ENCODE peak calls at places on chromosomes 12 and 14, in ten cellular contexts. One of them, this sample, is unnamed.

GRCh38 chr12:106771425-106771824 is 3.1 kb upstream of the RIC8B start:
- DNase-seq in NCI-H345: no peak
- DNase-seq in foreskin melanocyte: no peak
- DNase-seq in cardiac fibroblast: no peak
- DNase-seq in AG09309: no peak
- DNase-seq in stimulated activated naive CD8-positive, alpha-beta T cell treated with anti-CD3 and anti-CD28 coated beads, Interleukin-15, Interleukin-2, amounts not matched to agents 100 U/mL and 50 U/mL, for 24 hours: no peak
- DNase-seq in substantia nigra: no peak
- DNase-seq in iPS-NIHi11: no peak
- DNase-seq in hypothalamus: no peak
- DNase-seq in AG09319: no peak
- DNase-seq in this sample: no peak

GRCh38 chr12:1688086-1688710 is 2.7 kb upstream of the ADIPOR2 start:
- DNase-seq in hypothalamus: no peak
- DNase-seq in iPS-NIHi11: no peak
- DNase-seq in AG09309: no peak
- DNase-seq in cardiac fibroblast: no peak
- DNase-seq in stimulated activated naive CD8-positive, alpha-beta T cell treated with anti-CD3 and anti-CD28 coated beads, Interleukin-15, Interleukin-2, amounts not matched to agents 100 U/mL and 50 U/mL, for 24 hours: no peak
- DNase-seq in NCI-H345: no peak
- DNase-seq in substantia nigra: no peak
- DNase-seq in foreskin melanocyte: no peak
- DNase-seq in AG09319: no peak
- DNase-seq in this sample: no peak

GRCh38 chr12:120445911-120446909 is at the start of the genes GATC and TRIAP1:
- DNase-seq in NCI-H345: peak
- DNase-seq in cardiac fibroblast: peak
- DNase-seq in foreskin melanocyte: peak
- DNase-seq in hypothalamus: peak
- DNase-seq in AG09319: no peak
- DNase-seq in iPS-NIHi11: peak
- DNase-seq in AG09309: no peak
- DNase-seq in substantia nigra: peak
- DNase-seq in stimulated activated naive CD8-positive, alpha-beta T cell treated with anti-CD3 and anti-CD28 coated beads, Interleukin-15, Interleukin-2, amounts not matched to agents 100 U/mL and 50 U/mL, for 24 hours: peak
- DNase-seq in this sample: peak

GRCh38 chr14:63205850-63206249 is 1.6 kb downstream of the RHOJ start:
- DNase-seq in stimulated activated naive CD8-positive, alpha-beta T cell treated with anti-CD3 and anti-CD28 coated beads, Interleukin-15, Interleukin-2, amounts not matched to agents 100 U/mL and 50 U/mL, for 24 hours: no peak
- DNase-seq in hypothalamus: no peak
- DNase-seq in AG09309: no peak
- DNase-seq in AG09319: no peak
- DNase-seq in iPS-NIHi11: no peak
- DNase-seq in NCI-H345: no peak
- DNase-seq in cardiac fibroblast: peak
- DNase-seq in foreskin melanocyte: no peak
- DNase-seq in substantia nigra: no peak
- DNase-seq in this sample: no peak

GRCh38 chr14:75648066-75648838 is 12.4 kb downstream of the ERG28 start:
- DNase-seq in AG09319: peak
- DNase-seq in hypothalamus: no peak
- DNase-seq in NCI-H345: no peak
- DNase-seq in substantia nigra: no peak
- DNase-seq in cardiac fibroblast: peak
- DNase-seq in iPS-NIHi11: peak
- DNase-seq in foreskin melanocyte: no peak
- DNase-seq in AG09309: peak
- DNase-seq in stimulated activated naive CD8-positive, alpha-beta T cell treated with anti-CD3 and anti-CD28 coated beads, Interleukin-15, Interleukin-2, amounts not matched to agents 100 U/mL and 50 U/mL, for 24 hours: no peak
- DNase-seq in this sample: no peak

GRCh38 chr14:24080888-24081738 is 9.8 kb downstream of the CPNE6 start:
- DNase-seq in iPS-NIHi11: peak
- DNase-seq in cardiac fibroblast: peak
- DNase-seq in NCI-H345: peak
- DNase-seq in substantia nigra: peak
- DNase-seq in AG09319: no peak
- DNase-seq in foreskin melanocyte: peak
- DNase-seq in hypothalamus: peak
- DNase-seq in stimulated activated naive CD8-positive, alpha-beta T cell treated with anti-CD3 and anti-CD28 coated beads, Interleukin-15, Interleukin-2, amounts not matched to agents 100 U/mL and 50 U/mL, for 24 hours: peak
- DNase-seq in AG09309: no peak
- DNase-seq in this sample: peak

GRCh38 chr14:91963465-91963864 is 16.0 kb upstream of the FBLN5 start:
- DNase-seq in NCI-H345: no peak
- DNase-seq in stimulated activated naive CD8-positive, alpha-beta T cell treated with anti-CD3 and anti-CD28 coated beads, Interleukin-15, Interleukin-2, amounts not matched to agents 100 U/mL and 50 U/mL, for 24 hours: no peak
- DNase-seq in substantia nigra: no peak
- DNase-seq in foreskin melanocyte: no peak
- DNase-seq in AG09319: no peak
- DNase-seq in iPS-NIHi11: no peak
- DNase-seq in cardiac fibroblast: peak
- DNase-seq in AG09309: no peak
- DNase-seq in hypothalamus: no peak
- DNase-seq in this sample: no peak

GRCh38 chr12:131436922-131437705 is 273.8 kb upstream of the SFSWAP start:
- DNase-seq in iPS-NIHi11: peak
- DNase-seq in substantia nigra: no peak
- DNase-seq in stimulated activated naive CD8-positive, alpha-beta T cell treated with anti-CD3 and anti-CD28 coated beads, Interleukin-15, Interleukin-2, amounts not matched to agents 100 U/mL and 50 U/mL, for 24 hours: no peak
- DNase-seq in hypothalamus: no peak
- DNase-seq in AG09319: no peak
- DNase-seq in AG09309: no peak
- DNase-seq in NCI-H345: no peak
- DNase-seq in cardiac fibroblast: no peak
- DNase-seq in foreskin melanocyte: no peak
- DNase-seq in this sample: peak

GRCh38 chr14:85634205-85634604 is 104.3 kb downstream of the FLRT2 start:
- DNase-seq in AG09319: peak
- DNase-seq in hypothalamus: no peak
- DNase-seq in cardiac fibroblast: no peak
- DNase-seq in NCI-H345: no peak
- DNase-seq in substantia nigra: no peak
- DNase-seq in AG09309: no peak
- DNase-seq in iPS-NIHi11: no peak
- DNase-seq in foreskin melanocyte: peak
- DNase-seq in stimulated activated naive CD8-positive, alpha-beta T cell treated with anti-CD3 and anti-CD28 coated beads, Interleukin-15, Interleukin-2, amounts not matched to agents 100 U/mL and 50 U/mL, for 24 hours: no peak
- DNase-seq in this sample: no peak

GRCh38 chr14:105538481-105539049 is 12.2 kb downstream of the TMEM121 start:
- DNase-seq in iPS-NIHi11: no peak
- DNase-seq in AG09309: no peak
- DNase-seq in cardiac fibroblast: no peak
- DNase-seq in substantia nigra: no peak
- DNase-seq in stimulated activated naive CD8-positive, alpha-beta T cell treated with anti-CD3 and anti-CD28 coated beads, Interleukin-15, Interleukin-2, amounts not matched to agents 100 U/mL and 50 U/mL, for 24 hours: no peak
- DNase-seq in NCI-H345: no peak
- DNase-seq in AG09319: no peak
- DNase-seq in foreskin melanocyte: no peak
- DNase-seq in hypothalamus: no peak
- DNase-seq in this sample: no peak

GRCh38 chr12:50050410-50051280 is 6.8 kb upstream of the ASIC1 start:
- DNase-seq in foreskin melanocyte: no peak
- DNase-seq in substantia nigra: no peak
- DNase-seq in hypothalamus: no peak
- DNase-seq in stimulated activated naive CD8-positive, alpha-beta T cell treated with anti-CD3 and anti-CD28 coated beads, Interleukin-15, Interleukin-2, amounts not matched to agents 100 U/mL and 50 U/mL, for 24 hours: no peak
- DNase-seq in iPS-NIHi11: peak
- DNase-seq in AG09319: no peak
- DNase-seq in AG09309: no peak
- DNase-seq in NCI-H345: no peak
- DNase-seq in cardiac fibroblast: peak
- DNase-seq in this sample: peak

GRCh38 chr14:65092340-65092739 is 10.0 kb downstream of the MAX start:
- DNase-seq in foreskin melanocyte: no peak
- DNase-seq in cardiac fibroblast: no peak
- DNase-seq in AG09309: no peak
- DNase-seq in NCI-H345: no peak
- DNase-seq in hypothalamus: no peak
- DNase-seq in substantia nigra: no peak
- DNase-seq in stimulated activated naive CD8-positive, alpha-beta T cell treated with anti-CD3 and anti-CD28 coated beads, Interleukin-15, Interleukin-2, amounts not matched to agents 100 U/mL and 50 U/mL, for 24 hours: no peak
- DNase-seq in iPS-NIHi11: no peak
- DNase-seq in AG09319: no peak
- DNase-seq in this sample: no peak

GRCh38 chr14:101593411-101594181 is 32.3 kb downstream of the DIO3 start:
- DNase-seq in substantia nigra: no peak
- DNase-seq in AG09319: no peak
- DNase-seq in foreskin melanocyte: no peak
- DNase-seq in stimulated activated naive CD8-positive, alpha-beta T cell treated with anti-CD3 and anti-CD28 coated beads, Interleukin-15, Interleukin-2, amounts not matched to agents 100 U/mL and 50 U/mL, for 24 hours: no peak
- DNase-seq in NCI-H345: no peak
- DNase-seq in iPS-NIHi11: peak
- DNase-seq in AG09309: no peak
- DNase-seq in cardiac fibroblast: no peak
- DNase-seq in hypothalamus: no peak
- DNase-seq in this sample: no peak

GRCh38 chr12:27185234-27186045 is 58.6 kb upstream of the STK38L start:
- DNase-seq in AG09309: no peak
- DNase-seq in hypothalamus: no peak
- DNase-seq in stimulated activated naive CD8-positive, alpha-beta T cell treated with anti-CD3 and anti-CD28 coated beads, Interleukin-15, Interleukin-2, amounts not matched to agents 100 U/mL and 50 U/mL, for 24 hours: peak
- DNase-seq in iPS-NIHi11: no peak
- DNase-seq in foreskin melanocyte: no peak
- DNase-seq in NCI-H345: no peak
- DNase-seq in AG09319: peak
- DNase-seq in substantia nigra: no peak
- DNase-seq in cardiac fibroblast: peak
- DNase-seq in this sample: no peak

GRCh38 chr12:93125126-93125525 is 196.0 kb upstream of the EEA1 start:
- DNase-seq in NCI-H345: no peak
- DNase-seq in AG09309: no peak
- DNase-seq in cardiac fibroblast: peak
- DNase-seq in substantia nigra: no peak
- DNase-seq in foreskin melanocyte: no peak
- DNase-seq in stimulated activated naive CD8-positive, alpha-beta T cell treated with anti-CD3 and anti-CD28 coated beads, Interleukin-15, Interleukin-2, amounts not matched to agents 100 U/mL and 50 U/mL, for 24 hours: no peak
- DNase-seq in hypothalamus: no peak
- DNase-seq in AG09319: no peak
- DNase-seq in iPS-NIHi11: no peak
- DNase-seq in this sample: no peak

GRCh38 chr12:16603265-16603915 is 2.6 kb downstream of the LMO3 start:
- DNase-seq in hypothalamus: no peak
- DNase-seq in cardiac fibroblast: no peak
- DNase-seq in stimulated activated naive CD8-positive, alpha-beta T cell treated with anti-CD3 and anti-CD28 coated beads, Interleukin-15, Interleukin-2, amounts not matched to agents 100 U/mL and 50 U/mL, for 24 hours: no peak
- DNase-seq in foreskin melanocyte: no peak
- DNase-seq in AG09319: no peak
- DNase-seq in AG09309: no peak
- DNase-seq in iPS-NIHi11: no peak
- DNase-seq in NCI-H345: peak
- DNase-seq in substantia nigra: no peak
- DNase-seq in this sample: no peak

GRCh38 chr14:68135028-68135427 is 315.4 kb downstream of the RAD51B start:
- DNase-seq in stimulated activated naive CD8-positive, alpha-beta T cell treated with anti-CD3 and anti-CD28 coated beads, Interleukin-15, Interleukin-2, amounts not matched to agents 100 U/mL and 50 U/mL, for 24 hours: no peak
- DNase-seq in AG09319: no peak
- DNase-seq in foreskin melanocyte: no peak
- DNase-seq in NCI-H345: no peak
- DNase-seq in cardiac fibroblast: no peak
- DNase-seq in iPS-NIHi11: no peak
- DNase-seq in substantia nigra: no peak
- DNase-seq in hypothalamus: no peak
- DNase-seq in AG09309: no peak
- DNase-seq in this sample: no peak

GRCh38 chr14:53946404-53947400 is 9.9 kb downstream of the BMP4 start:
- DNase-seq in stimulated activated naive CD8-positive, alpha-beta T cell treated with anti-CD3 and anti-CD28 coated beads, Interleukin-15, Interleukin-2, amounts not matched to agents 100 U/mL and 50 U/mL, for 24 hours: no peak
- DNase-seq in hypothalamus: no peak
- DNase-seq in AG09309: no peak
- DNase-seq in iPS-NIHi11: peak
- DNase-seq in foreskin melanocyte: no peak
- DNase-seq in NCI-H345: no peak
- DNase-seq in substantia nigra: no peak
- DNase-seq in cardiac fibroblast: no peak
- DNase-seq in AG09319: no peak
- DNase-seq in this sample: peak

GRCh38 chr14:77124345-77125274 is 17.0 kb downstream of the ZDHHC22 start:
- DNase-seq in cardiac fibroblast: peak
- DNase-seq in NCI-H345: no peak
- DNase-seq in foreskin melanocyte: no peak
- DNase-seq in AG09319: no peak
- DNase-seq in iPS-NIHi11: peak
- DNase-seq in AG09309: no peak
- DNase-seq in substantia nigra: peak
- DNase-seq in hypothalamus: peak
- DNase-seq in stimulated activated naive CD8-positive, alpha-beta T cell treated with anti-CD3 and anti-CD28 coated beads, Interleukin-15, Interleukin-2, amounts not matched to agents 100 U/mL and 50 U/mL, for 24 hours: peak
- DNase-seq in this sample: peak

GRCh38 chr14:86654558-86655184 is 1124.7 kb downstream of the FLRT2 start:
- DNase-seq in hypothalamus: no peak
- DNase-seq in substantia nigra: peak
- DNase-seq in NCI-H345: peak
- DNase-seq in stimulated activated naive CD8-positive, alpha-beta T cell treated with anti-CD3 and anti-CD28 coated beads, Interleukin-15, Interleukin-2, amounts not matched to agents 100 U/mL and 50 U/mL, for 24 hours: peak
- DNase-seq in AG09319: no peak
- DNase-seq in cardiac fibroblast: peak
- DNase-seq in iPS-NIHi11: peak
- DNase-seq in foreskin melanocyte: peak
- DNase-seq in AG09309: no peak
- DNase-seq in this sample: peak

GRCh38 chr12:57170408-57170807 is 23.0 kb upstream of the LRP1-AS start:
- DNase-seq in AG09319: no peak
- DNase-seq in NCI-H345: no peak
- DNase-seq in foreskin melanocyte: no peak
- DNase-seq in cardiac fibroblast: no peak
- DNase-seq in substantia nigra: no peak
- DNase-seq in hypothalamus: no peak
- DNase-seq in iPS-NIHi11: no peak
- DNase-seq in AG09309: no peak
- DNase-seq in stimulated activated naive CD8-positive, alpha-beta T cell treated with anti-CD3 and anti-CD28 coated beads, Interleukin-15, Interleukin-2, amounts not matched to agents 100 U/mL and 50 U/mL, for 24 hours: no peak
- DNase-seq in this sample: no peak

GRCh38 chr12:47114481-47114892 is 34.7 kb upstream of the AMIGO2 start:
- DNase-seq in AG09319: peak
- DNase-seq in cardiac fibroblast: no peak
- DNase-seq in substantia nigra: no peak
- DNase-seq in foreskin melanocyte: no peak
- DNase-seq in hypothalamus: no peak
- DNase-seq in AG09309: no peak
- DNase-seq in stimulated activated naive CD8-positive, alpha-beta T cell treated with anti-CD3 and anti-CD28 coated beads, Interleukin-15, Interleukin-2, amounts not matched to agents 100 U/mL and 50 U/mL, for 24 hours: no peak
- DNase-seq in iPS-NIHi11: no peak
- DNase-seq in NCI-H345: no peak
- DNase-seq in this sample: no peak

GRCh38 chr12:51005671-51006070 is 20.5 kb downstream of the SLC11A2 start:
- DNase-seq in AG09309: no peak
- DNase-seq in foreskin melanocyte: no peak
- DNase-seq in NCI-H345: no peak
- DNase-seq in AG09319: no peak
- DNase-seq in stimulated activated naive CD8-positive, alpha-beta T cell treated with anti-CD3 and anti-CD28 coated beads, Interleukin-15, Interleukin-2, amounts not matched to agents 100 U/mL and 50 U/mL, for 24 hours: no peak
- DNase-seq in hypothalamus: no peak
- DNase-seq in cardiac fibroblast: no peak
- DNase-seq in iPS-NIHi11: peak
- DNase-seq in substantia nigra: no peak
- DNase-seq in this sample: peak

GRCh38 chr12:130775953-130776856 is 60.1 kb upstream of the RIMBP2 start:
- DNase-seq in iPS-NIHi11: peak
- DNase-seq in stimulated activated naive CD8-positive, alpha-beta T cell treated with anti-CD3 and anti-CD28 coated beads, Interleukin-15, Interleukin-2, amounts not matched to agents 100 U/mL and 50 U/mL, for 24 hours: peak
- DNase-seq in foreskin melanocyte: peak
- DNase-seq in AG09319: peak
- DNase-seq in hypothalamus: no peak
- DNase-seq in cardiac fibroblast: peak
- DNase-seq in NCI-H345: no peak
- DNase-seq in AG09309: peak
- DNase-seq in substantia nigra: peak
- DNase-seq in this sample: peak

GRCh38 chr14:90750191-90750590 is 66.0 kb downstream of the TTC7B start:
- DNase-seq in substantia nigra: no peak
- DNase-seq in cardiac fibroblast: no peak
- DNase-seq in AG09309: no peak
- DNase-seq in hypothalamus: no peak
- DNase-seq in AG09319: no peak
- DNase-seq in stimulated activated naive CD8-positive, alpha-beta T cell treated with anti-CD3 and anti-CD28 coated beads, Interleukin-15, Interleukin-2, amounts not matched to agents 100 U/mL and 50 U/mL, for 24 hours: no peak
- DNase-seq in foreskin melanocyte: no peak
- DNase-seq in NCI-H345: no peak
- DNase-seq in iPS-NIHi11: no peak
- DNase-seq in this sample: no peak

GRCh38 chr12:4763549-4763948 is 43.3 kb downstream of the GALNT8 start:
- DNase-seq in iPS-NIHi11: peak
- DNase-seq in AG09319: no peak
- DNase-seq in hypothalamus: no peak
- DNase-seq in cardiac fibroblast: no peak
- DNase-seq in substantia nigra: no peak
- DNase-seq in foreskin melanocyte: peak
- DNase-seq in NCI-H345: no peak
- DNase-seq in AG09309: no peak
- DNase-seq in stimulated activated naive CD8-positive, alpha-beta T cell treated with anti-CD3 and anti-CD28 coated beads, Interleukin-15, Interleukin-2, amounts not matched to agents 100 U/mL and 50 U/mL, for 24 hours: no peak
- DNase-seq in this sample: peak

GRCh38 chr12:1479645-1480044 is 114.7 kb downstream of the FBXL14 start:
- DNase-seq in stimulated activated naive CD8-positive, alpha-beta T cell treated with anti-CD3 and anti-CD28 coated beads, Interleukin-15, Interleukin-2, amounts not matched to agents 100 U/mL and 50 U/mL, for 24 hours: no peak
- DNase-seq in substantia nigra: no peak
- DNase-seq in NCI-H345: no peak
- DNase-seq in iPS-NIHi11: no peak
- DNase-seq in cardiac fibroblast: no peak
- DNase-seq in hypothalamus: no peak
- DNase-seq in AG09309: no peak
- DNase-seq in foreskin melanocyte: no peak
- DNase-seq in AG09319: no peak
- DNase-seq in this sample: no peak

GRCh38 chr14:85619866-85620265 is 89.9 kb downstream of the FLRT2 start:
- DNase-seq in foreskin melanocyte: no peak
- DNase-seq in substantia nigra: no peak
- DNase-seq in AG09319: no peak
- DNase-seq in iPS-NIHi11: no peak
- DNase-seq in cardiac fibroblast: no peak
- DNase-seq in NCI-H345: no peak
- DNase-seq in stimulated activated naive CD8-positive, alpha-beta T cell treated with anti-CD3 and anti-CD28 coated beads, Interleukin-15, Interleukin-2, amounts not matched to agents 100 U/mL and 50 U/mL, for 24 hours: no peak
- DNase-seq in hypothalamus: no peak
- DNase-seq in AG09309: no peak
- DNase-seq in this sample: no peak